ENCODE peak calls at places on chromosomes 4 and X, in six cellular contexts. One of them, this sample, is unnamed. For H3K4me1, the result is how much of the 10 kb centered on the place peaks cover.

GRCh38 chrX:46770817-46771163 is 11.9 kb upstream of the SLC9A7 start:
- DNase-seq in lung: no peak
- DNase-seq in lower lobe of right lung: no peak
- DNase-seq in A549: no peak
- DNase-seq in OCI-LY7: no peak
- DNase-seq in transverse colon: no peak
- DNase-seq in this sample: no peak

GRCh38 chr4:7214359-7214758 is 22.0 kb downstream of the SORCS2 start:
- DNase-seq in lung: no peak
- DNase-seq in lower lobe of right lung: no peak
- DNase-seq in A549: no peak
- DNase-seq in OCI-LY7: no peak
- DNase-seq in transverse colon: no peak
- DNase-seq in this sample: no peak

GRCh38 chr4:18401435-18401834 is 379.9 kb upstream of the LCORL start:
- DNase-seq in lung: no peak
- DNase-seq in lower lobe of right lung: no peak
- DNase-seq in A549: no peak
- DNase-seq in OCI-LY7: no peak
- DNase-seq in transverse colon: no peak
- DNase-seq in this sample: no peak

GRCh38 chr4:2076908-2077534 is 17.9 kb downstream of the NAT8L start:
- DNase-seq in lung: no peak
- DNase-seq in lower lobe of right lung: no peak
- DNase-seq in A549: no peak
- DNase-seq in OCI-LY7: no peak
- DNase-seq in transverse colon: no peak
- DNase-seq in this sample: no peak

GRCh38 chrX:16618422-16618821 is 31.5 kb upstream of the S100G start:
- DNase-seq in lung: no peak
- DNase-seq in lower lobe of right lung: no peak
- DNase-seq in A549: no peak
- DNase-seq in OCI-LY7: no peak
- DNase-seq in transverse colon: no peak
- DNase-seq in this sample: no peak

GRCh38 chr4:119138046-119138445 is 2.4 kb downstream of the MYOZ2 start:
- DNase-seq in lung: no peak
- DNase-seq in lower lobe of right lung: no peak
- DNase-seq in A549: no peak
- DNase-seq in OCI-LY7: no peak
- DNase-seq in transverse colon: no peak
- DNase-seq in this sample: no peak

GRCh38 chr4:124499266-124499665 is 213.3 kb downstream of the ANKRD50 start:
- DNase-seq in lung: no peak
- DNase-seq in lower lobe of right lung: no peak
- DNase-seq in A549: no peak
- DNase-seq in OCI-LY7: no peak
- DNase-seq in transverse colon: no peak
- DNase-seq in this sample: no peak

GRCh38 chr4:180823116-180823515 is 1420.1 kb upstream of the TENM3 start:
- DNase-seq in lung: no peak
- DNase-seq in lower lobe of right lung: no peak
- DNase-seq in A549: no peak
- DNase-seq in OCI-LY7: no peak
- DNase-seq in transverse colon: no peak
- DNase-seq in this sample: no peak

GRCh38 chr4:97370581-97370980 is 772.7 kb downstream of the STPG2 start:
- DNase-seq in lung: no peak
- DNase-seq in lower lobe of right lung: no peak
- DNase-seq in A549: no peak
- DNase-seq in OCI-LY7: no peak
- DNase-seq in transverse colon: no peak
- DNase-seq in this sample: no peak

GRCh38 chr4:131302108-131302507 is 1847.0 kb upstream of the PCDH10 start:
- DNase-seq in lung: no peak
- DNase-seq in lower lobe of right lung: no peak
- DNase-seq in A549: no peak
- DNase-seq in OCI-LY7: no peak
- DNase-seq in transverse colon: no peak
- DNase-seq in this sample: no peak

GRCh38 chr4:81166431-81166830 is 48.6 kb downstream of the PRKG2 start:
- DNase-seq in lung: no peak
- DNase-seq in lower lobe of right lung: no peak
- DNase-seq in A549: no peak
- DNase-seq in OCI-LY7: no peak
- DNase-seq in transverse colon: no peak
- DNase-seq in this sample: no peak

GRCh38 chr4:38678078-38678477 is 14.1 kb downstream of the KLF3 start:
- DNase-seq in lung: no peak
- DNase-seq in lower lobe of right lung: no peak
- DNase-seq in A549: no peak
- DNase-seq in OCI-LY7: no peak
- DNase-seq in transverse colon: no peak
- DNase-seq in this sample: no peak

GRCh38 chr4:143286733-143287570 is 49.7 kb upstream of the GAB1 start:
- DNase-seq in lung: no peak
- DNase-seq in lower lobe of right lung: no peak
- DNase-seq in A549: no peak
- DNase-seq in OCI-LY7: no peak
- DNase-seq in transverse colon: no peak
- DNase-seq in this sample: no peak

GRCh38 chrX:21972721-21973120 is 32.2 kb downstream of the SMS start:
- DNase-seq in lung: no peak
- DNase-seq in lower lobe of right lung: no peak
- DNase-seq in A549: no peak
- DNase-seq in OCI-LY7: no peak
- DNase-seq in transverse colon: no peak
- DNase-seq in this sample: no peak

GRCh38 chr4:25133132-25133531 is 27.1 kb downstream of the SEPSECS start:
- DNase-seq in lung: no peak
- DNase-seq in lower lobe of right lung: no peak
- DNase-seq in A549: no peak
- DNase-seq in OCI-LY7: no peak
- DNase-seq in transverse colon: no peak
- DNase-seq in this sample: no peak

GRCh38 chr4:169852481-169852880 is 94.7 kb upstream of the HPF1 start:
- DNase-seq in lung: no peak
- DNase-seq in lower lobe of right lung: no peak
- DNase-seq in A549: no peak
- DNase-seq in OCI-LY7: no peak
- DNase-seq in transverse colon: no peak
- DNase-seq in this sample: no peak

GRCh38 chrX:113868169-113868568 is 715.7 kb upstream of the HTR2C start:
- DNase-seq in lung: no peak
- DNase-seq in lower lobe of right lung: no peak
- DNase-seq in A549: no peak
- DNase-seq in OCI-LY7: no peak
- DNase-seq in transverse colon: no peak
- DNase-seq in this sample: no peak

GRCh38 chr4:167419468-167420133 is 185.3 kb upstream of the SPOCK3 start:
- DNase-seq in lung: no peak
- DNase-seq in lower lobe of right lung: no peak
- DNase-seq in A549: no peak
- DNase-seq in OCI-LY7: no peak
- DNase-seq in transverse colon: no peak
- DNase-seq in this sample: no peak

GRCh38 chr4:184437988-184438774 is 36.2 kb downstream of the IRF2 start:
- DNase-seq in lung: no peak
- DNase-seq in lower lobe of right lung: no peak
- DNase-seq in A549: no peak
- DNase-seq in OCI-LY7: peak
- DNase-seq in transverse colon: no peak
- DNase-seq in this sample: no peak

GRCh38 chrX:120450163-120450562 is 18.9 kb downstream of the LAMP2 start:
- DNase-seq in lung: no peak
- DNase-seq in lower lobe of right lung: no peak
- DNase-seq in A549: no peak
- DNase-seq in OCI-LY7: peak
- DNase-seq in transverse colon: no peak
- DNase-seq in this sample: no peak

GRCh38 chr4:3313556-3314228 is 20.9 kb downstream of the RGS12 start:
- DNase-seq in lung: no peak
- DNase-seq in lower lobe of right lung: peak
- DNase-seq in A549: no peak
- DNase-seq in OCI-LY7: no peak
- DNase-seq in transverse colon: no peak
- DNase-seq in this sample: no peak

GRCh38 chr4:3314706-3315260 is 22.0 kb downstream of the RGS12 start:
- DNase-seq in lung: no peak
- DNase-seq in lower lobe of right lung: no peak
- DNase-seq in A549: no peak
- DNase-seq in OCI-LY7: no peak
- DNase-seq in transverse colon: no peak
- DNase-seq in this sample: no peak

GRCh38 chr4:3311489-3312171 is 18.8 kb downstream of the RGS12 start:
- DNase-seq in lung: no peak
- DNase-seq in lower lobe of right lung: no peak
- DNase-seq in A549: no peak
- DNase-seq in OCI-LY7: no peak
- DNase-seq in transverse colon: peak
- DNase-seq in this sample: no peak

GRCh38 chr4:3312362-3312761 is 19.5 kb downstream of the RGS12 start:
- DNase-seq in lung: no peak
- DNase-seq in lower lobe of right lung: no peak
- DNase-seq in A549: no peak
- DNase-seq in OCI-LY7: no peak
- DNase-seq in transverse colon: no peak
- DNase-seq in this sample: no peak

GRCh38 chr4:3313139-3313538 is 20.3 kb downstream of the RGS12 start:
- DNase-seq in lung: no peak
- DNase-seq in lower lobe of right lung: peak
- DNase-seq in A549: no peak
- DNase-seq in OCI-LY7: no peak
- DNase-seq in transverse colon: no peak
- DNase-seq in this sample: no peak
- H3K4me1 ChIP-seq in lung: under half
- H3K4me1 ChIP-seq in lower lobe of right lung: under half
- H3K4me1 ChIP-seq in A549: under half
- H3K4me1 ChIP-seq in OCI-LY7: under half
- H3K4me1 ChIP-seq in transverse colon: under half
- H3K4me1 ChIP-seq in this sample: under half

DNA sequence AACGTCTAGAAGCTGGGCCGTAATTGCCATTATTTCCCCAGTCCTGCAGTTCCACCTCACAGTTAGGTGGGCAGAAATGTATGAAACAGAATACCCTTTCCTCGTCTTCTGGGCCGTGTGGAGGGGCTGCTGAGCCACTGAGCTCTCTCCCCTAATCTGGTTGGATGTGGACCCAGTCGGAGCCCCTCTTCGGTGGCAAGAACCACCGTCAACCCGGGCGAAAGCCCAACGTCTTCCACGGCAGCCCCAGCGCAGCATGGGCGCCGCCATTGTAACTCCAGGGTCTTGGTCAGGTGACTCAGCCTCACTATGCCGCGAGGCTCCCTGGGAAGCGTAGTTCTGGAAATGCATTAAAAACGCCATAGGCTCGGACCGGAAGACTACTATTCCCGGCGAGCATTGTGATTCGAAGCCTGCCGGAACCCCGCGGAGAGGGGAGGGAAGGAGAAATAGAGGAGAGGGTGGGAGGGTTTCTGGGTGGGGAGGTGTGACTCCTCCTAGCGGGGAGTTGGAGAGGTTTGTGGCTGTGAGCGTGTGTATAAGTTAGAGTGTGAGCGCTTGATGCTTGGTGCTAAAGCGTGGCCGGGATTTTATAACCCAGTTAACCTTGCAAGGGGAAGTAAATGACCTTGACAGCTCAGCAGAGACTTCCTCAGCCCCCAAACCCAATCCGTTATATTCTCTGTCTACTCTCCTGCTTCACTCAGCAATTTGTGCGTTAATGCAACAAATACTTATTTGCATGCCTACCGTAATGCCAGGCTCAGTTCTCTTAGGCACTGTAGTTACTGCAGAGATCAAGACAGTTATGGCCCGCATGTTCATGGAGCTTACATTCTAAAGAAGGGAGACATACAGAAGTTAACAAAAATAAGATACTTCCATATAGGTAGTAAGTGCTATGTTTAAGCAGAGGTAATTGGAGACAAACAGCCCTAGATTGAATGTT is at the start of gene GATB:
- DNase-seq in lung: peak
- DNase-seq in lower lobe of right lung: peak
- DNase-seq in A549: peak
- DNase-seq in OCI-LY7: peak
- DNase-seq in transverse colon: peak
- DNase-seq in this sample: peak
- TF ChIP-seq CTCF in lung: peak
- TF ChIP-seq CTCF in lower lobe of right lung: peak
- TF ChIP-seq CTCF in A549: peak
- TF ChIP-seq CTCF in OCI-LY7: peak
- TF ChIP-seq CTCF in transverse colon: peak
- TF ChIP-seq CTCF in this sample: peak

DNA sequence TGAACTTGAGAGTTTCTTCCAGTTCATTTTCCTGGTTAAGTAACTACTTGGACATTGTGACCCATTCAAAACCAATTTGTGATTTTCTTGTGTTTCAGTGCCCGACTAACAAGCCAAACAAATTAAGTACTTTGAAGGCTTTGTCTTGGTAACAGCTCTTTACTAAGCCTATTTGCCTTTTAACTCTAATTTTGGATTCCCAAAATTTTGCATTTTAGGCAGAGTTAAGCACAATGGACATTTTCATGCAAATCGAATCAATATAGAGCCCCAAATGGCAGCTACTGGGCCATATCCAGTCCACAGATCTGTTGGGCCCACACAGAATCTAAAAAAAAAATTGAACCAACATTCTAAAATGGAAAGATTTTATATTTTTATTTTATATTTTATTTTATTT is 31.4 kb upstream of the CHRNA9 start:
- DNase-seq in lung: no peak
- DNase-seq in lower lobe of right lung: no peak
- DNase-seq in A549: no peak
- DNase-seq in OCI-LY7: no peak
- DNase-seq in transverse colon: no peak
- DNase-seq in this sample: no peak
- H3K4me3 ChIP-seq in lung: no peak
- H3K4me3 ChIP-seq in lower lobe of right lung: no peak
- H3K4me3 ChIP-seq in A549: no peak
- H3K4me3 ChIP-seq in OCI-LY7: peak
- H3K4me3 ChIP-seq in transverse colon: no peak
- H3K4me3 ChIP-seq in this sample: no peak

GRCh38 chr4:5887361-5888221 is 5.3 kb downstream of the CRMP1 start:
- DNase-seq in lung: no peak
- DNase-seq in lower lobe of right lung: no peak
- DNase-seq in A549: no peak
- DNase-seq in OCI-LY7: no peak
- DNase-seq in transverse colon: no peak
- DNase-seq in this sample: no peak

GRCh38 chr4:5887011-5887360 is 5.9 kb downstream of the CRMP1 start:
- DNase-seq in lung: no peak
- DNase-seq in lower lobe of right lung: no peak
- DNase-seq in A549: no peak
- DNase-seq in OCI-LY7: no peak
- DNase-seq in transverse colon: no peak
- DNase-seq in this sample: no peak

GRCh38 chr4:5890063-5890727 is 2.7 kb downstream of the CRMP1 start:
- DNase-seq in lung: no peak
- DNase-seq in lower lobe of right lung: no peak
- DNase-seq in A549: no peak
- DNase-seq in OCI-LY7: no peak
- DNase-seq in transverse colon: no peak
- DNase-seq in this sample: no peak

GRCh38 chr4:5888222-5888701 is 4.6 kb downstream of the CRMP1 start:
- DNase-seq in lung: no peak
- DNase-seq in lower lobe of right lung: no peak
- DNase-seq in A549: no peak
- DNase-seq in OCI-LY7: no peak
- DNase-seq in transverse colon: no peak
- DNase-seq in this sample: no peak

GRCh38 chr4:5888706-5889696 is 3.9 kb downstream of the CRMP1 start:
- DNase-seq in lung: no peak
- DNase-seq in lower lobe of right lung: no peak
- DNase-seq in A549: no peak
- DNase-seq in OCI-LY7: no peak
- DNase-seq in transverse colon: no peak
- DNase-seq in this sample: no peak
- H3K4me1 ChIP-seq in lung: under half
- H3K4me1 ChIP-seq in lower lobe of right lung: under half
- H3K4me1 ChIP-seq in A549: under half
- H3K4me1 ChIP-seq in OCI-LY7: under half
- H3K4me1 ChIP-seq in transverse colon: under half
- H3K4me1 ChIP-seq in this sample: under half

This sample was measured in left ventricle myocardium inferior.